ENCODE peak calls at places on chromosomes 12 and 14, in five cellular contexts. One of them, this sample, is unnamed.

GRCh38 chr14:70718383-70719123 is 76.8 kb downstream of the TTC9 start:
- DNase-seq in upper lobe of right lung: no peak
- DNase-seq in chondrocyte: no peak
- DNase-seq in kidney epithelial cell: no peak
- DNase-seq in CD8-positive, alpha-beta T cell: no peak
- DNase-seq in this sample: no peak

GRCh38 chr12:84689638-84690037 is 223.0 kb downstream of the SLC6A15 start:
- DNase-seq in upper lobe of right lung: no peak
- DNase-seq in chondrocyte: no peak
- DNase-seq in kidney epithelial cell: no peak
- DNase-seq in CD8-positive, alpha-beta T cell: no peak
- DNase-seq in this sample: no peak

GRCh38 chr12:119168721-119169120 is 10.0 kb upstream of the HSPB8 start:
- DNase-seq in upper lobe of right lung: no peak
- DNase-seq in chondrocyte: no peak
- DNase-seq in kidney epithelial cell: no peak
- DNase-seq in CD8-positive, alpha-beta T cell: no peak
- DNase-seq in this sample: no peak

GRCh38 chr12:95989504-95990123 is 6.5 kb downstream of the HAL start:
- DNase-seq in upper lobe of right lung: no peak
- DNase-seq in chondrocyte: no peak
- DNase-seq in kidney epithelial cell: no peak
- DNase-seq in CD8-positive, alpha-beta T cell: no peak
- DNase-seq in this sample: no peak

GRCh38 chr14:61221906-61222305 is 59.2 kb downstream of the TMEM30B start:
- DNase-seq in upper lobe of right lung: no peak
- DNase-seq in chondrocyte: no peak
- DNase-seq in kidney epithelial cell: no peak
- DNase-seq in CD8-positive, alpha-beta T cell: no peak
- DNase-seq in this sample: no peak

GRCh38 chr14:64707661-64708060 is 3.4 kb downstream of the PLEKHG3 start:
- DNase-seq in upper lobe of right lung: no peak
- DNase-seq in chondrocyte: no peak
- DNase-seq in kidney epithelial cell: peak; percentile 88
- DNase-seq in CD8-positive, alpha-beta T cell: no peak
- DNase-seq in this sample: peak; percentile 93

GRCh38 chr12:96343347-96343954 is 56.8 kb downstream of the CDK17 start:
- DNase-seq in upper lobe of right lung: no peak
- DNase-seq in chondrocyte: no peak
- DNase-seq in kidney epithelial cell: no peak
- DNase-seq in CD8-positive, alpha-beta T cell: no peak
- DNase-seq in this sample: no peak

GRCh38 chr14:73239463-73240241 is 2.3 kb downstream of the PAPLN start:
- DNase-seq in upper lobe of right lung: no peak
- DNase-seq in chondrocyte: no peak
- DNase-seq in kidney epithelial cell: no peak
- DNase-seq in CD8-positive, alpha-beta T cell: no peak
- DNase-seq in this sample: no peak

GRCh38 chr14:55913324-55914035 is 204.7 kb upstream of the PELI2 start:
- DNase-seq in upper lobe of right lung: no peak
- DNase-seq in chondrocyte: no peak
- DNase-seq in kidney epithelial cell: peak; percentile 41
- DNase-seq in CD8-positive, alpha-beta T cell: no peak
- DNase-seq in this sample: no peak

GRCh38 chr14:98512501-98513251 is 759.3 kb downstream of the BCL11B start:
- DNase-seq in upper lobe of right lung: no peak
- DNase-seq in chondrocyte: no peak
- DNase-seq in kidney epithelial cell: no peak
- DNase-seq in CD8-positive, alpha-beta T cell: no peak
- DNase-seq in this sample: no peak

DNA sequence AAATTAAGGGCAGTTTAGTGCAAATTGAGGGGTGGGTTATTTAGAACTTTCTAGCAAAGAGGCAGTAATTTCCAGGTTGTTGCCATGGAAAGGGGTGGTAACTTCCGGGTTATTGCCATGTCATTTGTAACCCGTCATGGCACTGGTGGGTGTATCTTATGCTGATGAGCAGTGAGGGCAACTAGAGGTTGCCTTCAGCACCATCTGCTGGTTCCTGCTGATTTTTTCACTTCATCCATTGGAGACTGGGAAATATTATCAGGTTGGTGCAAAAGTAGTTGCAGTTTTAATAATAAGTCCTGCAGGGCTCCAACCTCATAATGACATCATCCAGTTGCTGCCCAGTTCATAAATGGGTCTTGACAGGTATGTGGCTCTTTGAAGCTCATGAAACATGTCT is 24.4 kb upstream of the SERPINA4 start:
- DNase-seq in upper lobe of right lung: no peak
- DNase-seq in chondrocyte: no peak
- DNase-seq in kidney epithelial cell: no peak
- DNase-seq in CD8-positive, alpha-beta T cell: no peak
- DNase-seq in this sample: no peak
- TF ChIP-seq CTCF in upper lobe of right lung: no peak
- TF ChIP-seq CTCF in chondrocyte: peak; percentile 54
- TF ChIP-seq CTCF in kidney epithelial cell: peak; percentile 4
- TF ChIP-seq CTCF in CD8-positive, alpha-beta T cell: no peak
- TF ChIP-seq CTCF in this sample: peak; percentile 49

DNA sequence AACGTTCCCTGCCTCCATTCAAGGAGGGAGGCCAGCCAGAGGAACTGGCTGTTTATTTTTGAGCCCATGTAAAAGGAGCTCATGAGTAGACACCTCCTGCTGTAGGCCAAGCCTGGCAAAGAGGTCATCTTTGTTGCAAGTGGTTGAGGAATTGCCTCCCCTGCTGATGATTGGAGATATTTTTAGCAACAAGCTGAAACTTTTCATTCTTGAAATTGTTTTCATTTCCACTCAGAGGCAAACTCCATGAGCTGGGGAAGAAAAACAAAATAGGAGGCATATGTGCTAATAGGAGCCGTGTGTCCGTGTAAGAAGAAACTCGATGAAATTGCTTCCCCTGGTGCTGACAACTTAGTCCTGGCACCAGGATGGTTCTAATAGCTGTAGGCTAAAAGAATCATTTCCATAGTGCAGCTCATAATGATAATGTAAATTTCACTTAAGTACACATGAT is 440.1 kb upstream of the FAR2 start:
- DNase-seq in upper lobe of right lung: no peak
- DNase-seq in chondrocyte: no peak
- DNase-seq in kidney epithelial cell: no peak
- DNase-seq in CD8-positive, alpha-beta T cell: no peak
- DNase-seq in this sample: no peak
- TF ChIP-seq CTCF in upper lobe of right lung: no peak
- TF ChIP-seq CTCF in chondrocyte: peak; percentile 65
- TF ChIP-seq CTCF in kidney epithelial cell: no peak
- TF ChIP-seq CTCF in CD8-positive, alpha-beta T cell: no peak
- TF ChIP-seq CTCF in this sample: no peak

DNA sequence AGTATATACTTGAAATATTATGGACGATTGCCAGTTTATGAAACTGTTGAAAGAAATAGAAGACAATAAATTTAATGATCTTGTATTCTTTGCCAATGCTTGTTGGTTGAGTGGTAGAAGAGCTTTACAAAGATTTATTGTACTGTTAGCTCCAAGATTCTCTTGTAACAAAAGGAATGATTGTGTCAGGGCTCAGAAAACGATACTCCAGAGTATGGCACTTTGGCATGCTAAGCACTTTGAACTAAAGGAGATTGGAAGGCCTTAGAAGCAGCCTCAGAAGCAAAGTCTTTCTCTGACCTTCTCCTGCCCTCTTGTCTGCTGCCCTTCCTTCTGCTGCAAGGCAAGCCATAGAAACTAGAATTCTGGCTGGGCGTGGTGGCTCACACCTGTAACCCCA is 4.2 kb upstream of the NGDN start:
- DNase-seq in upper lobe of right lung: no peak
- DNase-seq in chondrocyte: no peak
- DNase-seq in kidney epithelial cell: no peak
- DNase-seq in CD8-positive, alpha-beta T cell: no peak
- DNase-seq in this sample: no peak
- TF ChIP-seq CTCF in upper lobe of right lung: no peak
- TF ChIP-seq CTCF in chondrocyte: no peak
- TF ChIP-seq CTCF in kidney epithelial cell: no peak
- TF ChIP-seq CTCF in CD8-positive, alpha-beta T cell: no peak
- TF ChIP-seq CTCF in this sample: no peak

DNA sequence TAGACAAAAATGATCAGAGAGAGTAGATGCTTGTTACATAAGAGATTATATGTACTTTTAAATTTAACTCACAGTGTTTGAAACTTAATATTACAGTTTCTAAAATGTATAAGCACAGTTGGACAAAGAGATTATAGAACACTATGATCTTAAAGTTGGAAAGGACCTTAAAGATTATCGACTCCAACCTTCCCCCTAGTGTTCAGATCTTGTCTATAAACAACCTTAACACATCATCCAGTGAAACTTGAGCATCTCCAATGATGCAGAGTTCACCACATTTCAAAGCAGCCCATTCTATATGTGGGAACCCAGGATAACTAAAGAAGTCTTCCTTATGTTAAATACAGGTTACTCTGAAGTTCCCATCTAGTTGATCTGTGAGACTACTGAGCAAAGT is 480.8 kb downstream of the RMST start:
- DNase-seq in upper lobe of right lung: no peak
- DNase-seq in chondrocyte: no peak
- DNase-seq in kidney epithelial cell: no peak
- DNase-seq in CD8-positive, alpha-beta T cell: no peak
- DNase-seq in this sample: no peak
- TF ChIP-seq CTCF in upper lobe of right lung: no peak
- TF ChIP-seq CTCF in chondrocyte: no peak
- TF ChIP-seq CTCF in kidney epithelial cell: no peak
- TF ChIP-seq CTCF in CD8-positive, alpha-beta T cell: no peak
- TF ChIP-seq CTCF in this sample: peak; percentile 41

GRCh38 chr14:44803239-44803905 is 158.4 kb downstream of the KLHL28 start:
- DNase-seq in upper lobe of right lung: no peak
- DNase-seq in chondrocyte: no peak
- DNase-seq in kidney epithelial cell: no peak
- DNase-seq in CD8-positive, alpha-beta T cell: no peak
- DNase-seq in this sample: peak; percentile 49
- TF ChIP-seq CTCF in upper lobe of right lung: peak; percentile 68
- TF ChIP-seq CTCF in chondrocyte: peak; percentile 91
- TF ChIP-seq CTCF in kidney epithelial cell: peak; percentile 58
- TF ChIP-seq CTCF in CD8-positive, alpha-beta T cell: peak; percentile 25
- TF ChIP-seq CTCF in this sample: peak; percentile 83

DNA sequence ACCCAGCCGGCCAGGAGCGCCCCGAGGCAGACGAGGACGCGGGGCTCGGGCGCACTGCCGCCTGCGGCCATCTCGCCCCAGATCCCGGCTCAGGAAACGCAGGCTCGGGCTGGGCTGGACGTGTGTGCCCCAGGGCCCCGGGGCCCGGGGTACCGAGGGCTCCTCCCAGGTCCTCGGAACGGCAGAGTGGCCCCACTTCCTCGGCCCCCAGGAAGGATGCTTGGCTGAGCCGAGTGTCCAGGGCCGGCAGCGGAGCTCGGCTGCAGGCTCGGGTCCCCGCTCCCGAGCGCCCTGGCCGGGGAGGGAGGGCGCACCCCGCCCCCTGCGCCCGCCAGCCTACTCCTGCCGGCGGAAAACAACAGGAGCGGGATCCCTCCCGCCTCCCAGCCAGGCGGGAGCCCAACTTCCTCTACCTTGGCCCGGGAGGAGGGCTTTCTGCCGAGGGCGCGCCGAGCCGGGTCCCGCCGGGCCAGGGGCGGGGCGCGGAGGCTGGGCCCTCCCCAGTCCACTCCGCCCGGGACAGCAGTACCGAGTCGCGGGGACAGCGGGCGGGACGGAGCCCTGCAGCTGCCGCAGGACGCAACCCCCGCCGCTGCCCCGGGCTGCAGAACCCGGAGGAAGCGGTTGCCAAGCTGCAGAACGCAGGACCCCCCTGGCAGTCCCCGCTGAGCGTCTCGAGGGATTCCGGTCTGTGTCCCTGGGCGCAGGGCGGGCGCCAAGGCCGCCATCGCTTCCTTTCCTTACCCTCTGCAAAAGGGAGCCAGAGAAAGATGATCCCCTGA is at the start of gene VSIG10:
- DNase-seq in upper lobe of right lung: peak; percentile 91
- DNase-seq in chondrocyte: no peak
- DNase-seq in kidney epithelial cell: no peak
- DNase-seq in CD8-positive, alpha-beta T cell: peak; percentile 51
- DNase-seq in this sample: no peak
- TF ChIP-seq CTCF in upper lobe of right lung: no peak
- TF ChIP-seq CTCF in chondrocyte: peak; percentile 18
- TF ChIP-seq CTCF in kidney epithelial cell: no peak
- TF ChIP-seq CTCF in CD8-positive, alpha-beta T cell: no peak
- TF ChIP-seq CTCF in this sample: no peak

DNA sequence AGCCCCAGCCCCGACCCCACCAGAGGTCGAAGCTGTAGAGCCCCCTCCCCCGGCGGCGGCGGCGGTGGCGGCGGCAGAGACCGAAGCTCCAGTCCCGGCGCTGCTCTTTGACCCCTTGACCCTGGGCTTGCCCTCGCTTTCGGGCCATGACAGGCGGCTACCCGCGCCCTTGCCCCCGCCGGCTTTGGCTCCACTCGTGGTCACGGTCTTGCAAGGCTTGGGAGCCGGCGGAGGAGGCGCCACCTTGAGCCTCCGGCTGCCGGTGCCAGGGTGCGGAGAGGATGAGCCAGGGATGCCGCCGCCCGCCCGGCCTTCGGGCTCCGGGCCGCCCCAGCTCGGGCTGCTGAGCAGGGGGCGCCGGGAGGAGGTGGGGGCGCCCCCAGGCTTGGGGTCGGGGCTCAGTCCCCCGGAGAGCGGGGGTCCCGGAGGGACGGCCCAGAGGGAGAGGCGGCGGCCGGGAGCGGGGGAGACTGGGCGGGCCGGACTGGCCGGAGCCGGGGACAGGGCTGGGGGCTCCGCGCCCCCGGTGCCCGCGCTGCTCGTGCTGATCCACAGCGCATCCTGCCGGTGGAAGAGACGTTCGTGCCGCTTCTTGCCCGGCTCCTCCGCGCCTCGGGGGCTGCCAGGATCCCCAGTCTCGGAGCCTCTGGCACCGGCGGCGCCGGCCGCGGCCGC is 938 bp downstream of the AGAP2 start:
- DNase-seq in upper lobe of right lung: no peak
- DNase-seq in chondrocyte: peak; percentile 84
- DNase-seq in kidney epithelial cell: no peak
- DNase-seq in CD8-positive, alpha-beta T cell: no peak
- DNase-seq in this sample: no peak
- TF ChIP-seq CTCF in upper lobe of right lung: no peak
- TF ChIP-seq CTCF in chondrocyte: peak; percentile 77
- TF ChIP-seq CTCF in kidney epithelial cell: peak; percentile 5
- TF ChIP-seq CTCF in CD8-positive, alpha-beta T cell: no peak
- TF ChIP-seq CTCF in this sample: peak; percentile 46

DNA sequence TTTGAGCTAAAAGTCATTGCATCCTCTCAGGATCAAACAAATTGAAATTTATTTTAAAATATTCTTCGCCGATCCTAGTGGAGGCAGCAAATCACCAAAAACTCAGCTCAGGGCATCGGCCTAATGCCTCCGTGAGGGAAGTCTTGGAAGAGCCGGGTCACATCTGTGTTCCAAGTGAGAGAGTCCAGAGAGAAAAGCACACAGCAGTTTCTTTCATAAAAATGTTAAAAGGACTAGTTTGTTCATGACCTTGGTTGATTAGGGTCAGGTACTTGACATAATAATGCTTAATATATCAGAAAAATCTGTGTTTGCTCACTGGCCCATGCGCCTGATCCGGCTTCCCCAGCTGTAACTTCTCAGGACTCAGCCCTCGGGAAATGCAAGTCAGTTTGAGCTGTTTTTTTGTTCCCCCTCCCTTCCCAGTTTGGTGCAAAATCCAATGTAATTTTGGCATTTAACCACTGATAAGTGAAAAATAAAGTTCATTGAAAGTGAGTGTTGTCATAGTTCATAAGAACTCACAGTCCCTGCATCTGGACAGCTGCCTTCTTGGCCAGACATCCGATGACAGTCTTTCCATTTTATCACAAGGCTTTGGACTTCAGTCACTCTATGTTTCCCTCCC is 161.7 kb downstream of the CAND1 start:
- DNase-seq in upper lobe of right lung: no peak
- DNase-seq in chondrocyte: no peak
- DNase-seq in kidney epithelial cell: no peak
- DNase-seq in CD8-positive, alpha-beta T cell: no peak
- DNase-seq in this sample: no peak
- TF ChIP-seq CTCF in upper lobe of right lung: peak; percentile 43
- TF ChIP-seq CTCF in chondrocyte: peak; percentile 71
- TF ChIP-seq CTCF in kidney epithelial cell: no peak
- TF ChIP-seq CTCF in CD8-positive, alpha-beta T cell: no peak
- TF ChIP-seq CTCF in this sample: peak; percentile 11

This sample was measured in foreskin keratinocyte.